ENCODE peak calls at places on chromosome 2, in nine cellular contexts. T is OCI-LY7, V is WERI-Rb-1, D is tibial nerve, Q is astrocyte of the spinal cord, A is aorta, E is left ventricle myocardium inferior, S is transverse colon, F is SJSA1. L is an unnamed sample.
A peak's percentile ranks its signal among the peaks of the same experiment; 100 is the strongest.

GRCh38 chr2:80530442-80531064 is 226.0 kb upstream of the LRRTM1 start:
- DNase-seq in T (peak; percentile 60), V (no peak), D (no peak), Q (no peak), A (no peak), E (no peak), S (no peak), F (no peak), L (no peak)

GRCh38 chr2:187936228-187936627 is 355.4 kb upstream of the GULP1 start:
- DNase-seq in T (no peak), V (no peak), D (no peak), Q (no peak), A (no peak), E (no peak), S (no peak), F (no peak), L (no peak)

GRCh38 chr2:233210843-233211600 is 40.5 kb upstream of the ATG16L1 start:
- DNase-seq in T (no peak), V (no peak), D (peak; percentile 75), Q (peak; percentile 94), A (peak; percentile 90), E (peak; percentile 75), S (peak; percentile 63), F (peak; percentile 96), L (no peak)

GRCh38 chr2:3839489-3839888 is 136.1 kb downstream of the DCDC2C start:
- DNase-seq in T (no peak), V (no peak), D (no peak), Q (no peak), A (no peak), E (no peak), S (no peak), F (no peak), L (no peak)

GRCh38 chr2:7900593-7900992 is 781.3 kb upstream of the ID2 start:
- DNase-seq in T (no peak), V (no peak), D (no peak), Q (no peak), A (no peak), E (no peak), S (no peak), F (no peak), L (no peak)

GRCh38 chr2:80014637-80015036 is 289.9 kb downstream of the LRRTM1 start:
- DNase-seq in T (no peak), V (no peak), D (no peak), Q (no peak), A (no peak), E (no peak), S (no peak), F (no peak), L (no peak)

GRCh38 chr2:170974304-170974993 is 45.4 kb downstream of the GORASP2 start:
- DNase-seq in T (no peak), V (no peak), D (no peak), Q (no peak), A (no peak), E (no peak), S (peak; percentile 21), F (no peak), L (no peak)

GRCh38 chr2:212441141-212441540 is 97.5 kb downstream of the ERBB4 start:
- DNase-seq in T (no peak), V (no peak), D (no peak), Q (no peak), A (no peak), E (no peak), S (no peak), F (no peak), L (no peak)

GRCh38 chr2:71898851-71899681 is 248.6 kb downstream of the CYP26B1 start:
- DNase-seq in T (no peak), V (no peak), D (no peak), Q (no peak), A (no peak), E (no peak), S (no peak), F (no peak), L (no peak)

GRCh38 chr2:240637901-240638175 is 12.6 kb downstream of the GPR35 start:
- DNase-seq in T (no peak), V (no peak), D (no peak), Q (no peak), A (no peak), E (peak; percentile 8), S (no peak), F (no peak), L (no peak)

GRCh38 chr2:123077101-123077500 is 948.0 kb upstream of the CNTNAP5 start:
- DNase-seq in T (no peak), V (peak; percentile 45), D (no peak), Q (no peak), A (no peak), E (no peak), S (no peak), F (no peak), L (no peak)

GRCh38 chr2:69616755-69617154 is 26.8 kb downstream of the AAK1 start:
- DNase-seq in T (no peak), V (no peak), D (no peak), Q (no peak), A (no peak), E (no peak), S (no peak), F (no peak), L (no peak)

GRCh38 chr2:204871246-204871953 is 326.1 kb downstream of the PARD3B start:
- DNase-seq in T (no peak), V (no peak), D (no peak), Q (peak; percentile 76), A (no peak), E (no peak), S (no peak), F (no peak), L (no peak)

DNA sequence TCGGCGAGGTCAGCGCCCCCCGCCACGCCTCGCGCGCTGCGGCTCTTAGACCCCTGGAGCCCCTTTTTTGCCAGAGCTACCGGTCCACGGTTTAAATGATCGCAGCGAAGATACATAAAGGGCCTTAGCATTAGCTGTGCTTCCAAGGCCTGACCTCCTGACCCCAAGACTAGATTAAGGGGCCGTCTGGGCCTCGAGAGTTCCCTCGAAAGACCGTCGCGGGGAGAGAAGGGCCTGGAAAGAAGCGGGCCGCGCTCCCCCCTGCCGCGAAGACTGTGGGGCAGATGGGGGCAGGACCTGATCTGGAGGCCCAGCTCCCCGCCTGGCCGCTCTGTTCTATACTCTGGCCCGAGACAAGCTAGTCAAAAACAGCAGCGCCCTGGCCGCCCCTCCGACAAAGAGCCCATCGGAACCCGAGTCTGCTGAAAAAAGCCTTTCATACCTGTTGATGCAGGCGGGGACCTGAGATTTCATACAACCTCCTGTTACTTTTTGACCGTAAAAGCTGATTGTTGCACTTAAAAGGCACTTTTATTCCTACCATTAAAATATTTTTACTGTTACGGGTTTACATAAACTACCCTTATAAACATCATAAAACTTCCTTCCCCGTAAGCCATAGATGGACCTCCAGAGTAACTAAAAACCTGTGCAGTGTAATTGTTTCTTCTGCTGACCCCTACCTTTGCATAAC is 68.7 kb upstream of the PSMD14 start:
- DNase-seq in T (no peak), V (no peak), D (no peak), Q (no peak), A (peak; percentile 46), E (peak; percentile 16), S (no peak), F (no peak), L (no peak)
- H3K4me3 ChIP-seq in T (no peak overlapping the region), V (no peak overlapping the region), D (no peak overlapping the region), Q (no peak overlapping the region), A (no peak overlapping the region), E (peak overlapping the region; percentile 72), S (no peak overlapping the region), F (no peak overlapping the region), L (peak overlapping the region; percentile 71)

DNA sequence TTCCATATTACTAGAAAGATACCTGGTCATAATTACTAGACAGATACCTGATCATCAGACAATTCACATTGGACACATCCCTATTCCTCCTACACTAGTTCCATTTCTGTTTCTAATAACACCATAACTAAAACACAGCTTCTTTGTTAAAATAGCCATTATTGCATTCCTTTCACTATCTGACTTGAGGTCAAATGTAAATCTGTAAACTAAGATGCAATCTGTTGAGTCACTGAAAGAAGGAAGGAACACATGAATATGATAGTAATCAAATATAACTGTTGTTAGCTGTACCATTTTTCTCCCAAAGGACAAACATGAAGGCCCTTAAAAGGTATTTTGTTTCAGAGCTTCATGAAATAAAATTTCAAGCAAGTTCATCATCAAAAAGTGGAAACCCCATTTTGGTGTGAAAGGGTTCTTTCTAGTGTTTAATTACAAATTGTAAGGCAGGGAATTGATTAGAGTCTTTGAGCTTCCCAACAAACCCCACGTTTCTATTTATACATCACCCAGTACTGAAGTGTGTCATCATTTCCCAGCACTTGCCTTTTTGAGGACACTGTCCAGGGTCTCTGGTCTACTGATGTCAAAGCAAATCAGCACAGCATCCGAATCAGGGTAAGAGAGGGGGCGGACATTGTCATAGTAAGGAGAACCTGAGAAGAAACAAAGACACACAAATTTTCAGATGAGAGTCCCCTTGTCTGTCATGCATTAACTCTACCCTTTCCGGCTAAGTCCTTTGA is 13.0 kb downstream of the RND3 start:
- DNase-seq in T (no peak), V (no peak), D (no peak), Q (peak; percentile 25), A (no peak), E (no peak), S (no peak), F (no peak), L (no peak)
- H3K4me3 ChIP-seq in T (no peak overlapping the region), V (no peak overlapping the region), D (no peak overlapping the region), Q (no peak overlapping the region), A (no peak overlapping the region), E (no peak overlapping the region), S (no peak overlapping the region), F (no peak overlapping the region), L (no peak overlapping the region)

DNA sequence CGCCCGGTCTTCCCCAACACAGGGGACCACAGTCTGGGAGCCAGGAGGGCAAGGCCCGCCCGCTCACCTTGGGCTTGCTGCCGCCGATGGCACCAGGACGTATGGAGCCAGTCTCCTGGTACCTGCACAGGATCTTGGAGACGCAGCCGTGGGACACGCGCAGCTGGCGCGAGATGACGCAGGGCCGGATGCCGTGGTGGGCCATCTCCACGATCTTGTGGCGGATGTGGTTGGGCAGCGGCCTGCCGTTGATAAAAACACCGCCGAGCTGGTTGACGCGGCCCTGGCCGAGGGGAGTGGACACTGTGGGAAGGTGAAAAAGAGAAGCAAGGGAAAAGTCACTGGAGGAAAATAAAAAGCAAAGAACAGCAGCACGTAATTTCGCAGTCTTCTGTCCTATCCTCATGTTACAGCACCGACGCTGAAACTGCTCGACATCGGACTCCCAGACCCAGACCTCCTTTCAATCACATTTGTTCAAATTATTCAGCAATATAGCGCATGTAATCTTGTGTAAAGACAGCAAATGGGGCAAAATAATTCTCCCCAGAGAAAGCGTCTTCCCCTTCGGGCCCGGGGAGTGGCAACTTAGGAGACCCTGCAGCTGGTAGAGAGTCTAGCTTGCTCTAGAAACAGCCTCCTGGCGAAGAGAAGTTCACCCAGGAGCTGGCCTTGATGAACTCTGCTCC is 1.7 kb downstream of the PAX3 start:
- DNase-seq in T (no peak), V (no peak), D (no peak), Q (peak; percentile 83), A (no peak), E (no peak), S (no peak), F (no peak), L (no peak)
- H3K4me3 ChIP-seq in T (no peak overlapping the region), V (no peak overlapping the region), D (no peak overlapping the region), Q (peak overlapping the region; percentile 74), A (no peak overlapping the region), E (no peak overlapping the region), S (no peak overlapping the region), F (no peak overlapping the region), L (no peak overlapping the region)

GRCh38 chr2:47891369-47892337 is 14.6 kb downstream of the FBXO11 start:
- DNase-seq in T (no peak), V (no peak), D (no peak), Q (no peak), A (no peak), E (no peak), S (no peak), F (no peak), L (no peak)
- H3K4me3 ChIP-seq in T (no peak overlapping the region), V (no peak overlapping the region), D (no peak overlapping the region), Q (no peak overlapping the region), A (no peak overlapping the region), E (no peak overlapping the region), S (no peak overlapping the region), F (no peak overlapping the region), L (no peak overlapping the region)